ENCODE peak calls at places on chromosomes 13 and 19, in six cellular contexts. O, L, D, X, G and M are unnamed samples.

GRCh38 chr13:28659611-28659970 is 661 bp downstream of the POMP start:
- DNase-seq in O (peak; percentile 25), L (no peak), D (peak; percentile 37), X (no peak), G (no peak), M (peak; percentile 29)

GRCh38 chr19:34118879-34119748 is 53.2 kb upstream of the LSM14A start:
- DNase-seq in O (no peak), L (no peak), D (no peak), X (no peak), G (no peak), M (no peak)

GRCh38 chr13:43270043-43270830 is 246.9 kb downstream of the DNAJC15 start:
- DNase-seq in O (no peak), L (no peak), D (no peak), X (no peak), G (no peak), M (no peak)

GRCh38 chr19:40286674-40287421 is 1.7 kb upstream of the AKT2 start:
- DNase-seq in O (no peak), L (no peak), D (no peak), X (no peak), G (no peak), M (peak; percentile 3)

GRCh38 chr13:50466554-50466953 is 376.9 kb downstream of the DLEU7 start:
- DNase-seq in O (no peak), L (no peak), D (no peak), X (no peak), G (no peak), M (no peak)

GRCh38 chr19:47176071-47176626 is 45.5 kb downstream of the SAE1 start:
- DNase-seq in O (no peak), L (no peak), D (peak; percentile 70), X (no peak), G (no peak), M (no peak)

GRCh38 chr13:31431722-31432137 is 232.0 kb downstream of the B3GLCT start:
- DNase-seq in O (peak; percentile 23), L (peak; percentile 37), D (peak; percentile 39), X (no peak), G (peak; percentile 62), M (peak; percentile 44)

GRCh38 chr19:1401138-1401888 is at the start of gene GAMT:
- DNase-seq in O (peak; percentile 91), L (peak; percentile 44), D (no peak), X (peak; percentile 79), G (no peak), M (peak; percentile 95)

GRCh38 chr19:47633516-47633915 is 24.6 kb downstream of the BICRA start:
- DNase-seq in O (no peak), L (no peak), D (no peak), X (no peak), G (no peak), M (no peak)

GRCh38 chr19:55087542-55087935 is 11.9 kb downstream of the EPS8L1 start:
- DNase-seq in O (no peak), L (no peak), D (no peak), X (peak; percentile 68), G (no peak), M (no peak)

GRCh38 chr19:18425515-18426415 is 6.6 kb downstream of the SSBP4 start:
- DNase-seq in O (no peak), L (no peak), D (peak; percentile 52), X (no peak), G (peak; percentile 89), M (no peak)

GRCh38 chr19:50387176-50387867 is 3.2 kb downstream of the POLD1 start:
- DNase-seq in O (no peak), L (no peak), D (peak; percentile 36), X (no peak), G (no peak), M (no peak)

GRCh38 chr13:110560606-110561334 is 752 bp downstream of the RAB20 start:
- DNase-seq in O (peak; percentile 70), L (no peak), D (peak; percentile 20), X (no peak), G (no peak), M (peak; percentile 64)

GRCh38 chr13:81171065-81171647 is 830.2 kb upstream of the SPRY2 start:
- DNase-seq in O (no peak), L (no peak), D (no peak), X (no peak), G (no peak), M (peak; percentile 8)

GRCh38 chr13:84366484-84366883 is 484.2 kb upstream of the SLITRK1 start:
- DNase-seq in O (no peak), L (no peak), D (no peak), X (no peak), G (no peak), M (no peak)

GRCh38 chr13:106212436-106213010 is 322.9 kb downstream of the EFNB2 start:
- DNase-seq in O (no peak), L (no peak), D (no peak), X (no peak), G (no peak), M (no peak)

GRCh38 chr19:12841094-12841493 is 2.8 kb downstream of the MAST1 start:
- DNase-seq in O (no peak), L (peak; percentile 66), D (no peak), X (no peak), G (peak; percentile 53), M (no peak)

GRCh38 chr19:16185925-16186234 is 670 bp downstream of the FAM32A start:
- DNase-seq in O (peak; percentile 62), L (no peak), D (peak; percentile 19), X (peak; percentile 62), G (no peak), M (no peak)
- TF ChIP-seq CTCF in O (peak; percentile 61), L (peak; percentile 53), D (peak; percentile 72), X (peak; percentile 34), G (peak; percentile 23), M (no peak)

GRCh38 chr13:33874871-33875270 is 56.9 kb downstream of the RFC3 start:
- DNase-seq in O (no peak), L (no peak), D (no peak), X (no peak), G (no peak), M (no peak)
- TF ChIP-seq CTCF in O (no peak), L (no peak), D (peak; percentile 7), X (no peak), G (no peak), M (no peak)

GRCh38 chr13:94431569-94431968 is 47.9 kb downstream of the DCT start:
- DNase-seq in O (no peak), L (no peak), D (no peak), X (no peak), G (no peak), M (no peak)
- TF ChIP-seq CTCF in O (no peak), L (no peak), D (peak; percentile 27), X (no peak), G (no peak), M (no peak)

GRCh38 chr19:51586103-51586728 is 15.1 kb downstream of the ZNF175 start:
- DNase-seq in O (no peak), L (no peak), D (no peak), X (no peak), G (no peak), M (no peak)
- TF ChIP-seq CTCF in O (no peak), L (no peak), D (no peak), X (no peak), G (no peak), M (no peak)

GRCh38 chr19:5052515-5052914 is 83.6 kb downstream of the KDM4B start:
- DNase-seq in O (no peak), L (no peak), D (no peak), X (no peak), G (no peak), M (no peak)
- TF ChIP-seq CTCF in O (no peak), L (peak; percentile 26), D (peak; percentile 45), X (no peak), G (no peak), M (no peak)